ENCODE peak calls at places on chromosomes 6 and 20, in eight cellular contexts. S, G, I, A, N, F, B and Z are unnamed samples.

GRCh38 chr6:232896-233640 is 59.2 kb upstream of the DUSP22 start:
- DNase-seq in S (no peak), G (no peak), I (no peak), A (no peak), N (no peak), F (no peak), B (no peak), Z (peak; percentile 72)

GRCh38 chr20:32439132-32439829 is 81.2 kb downstream of the ASXL1 start:
- DNase-seq in S (peak; percentile 69), G (peak; percentile 91), I (no peak), A (no peak), N (no peak), F (no peak), B (peak; percentile 92), Z (no peak)

GRCh38 chr20:43726811-43727338 is at the start of gene GTSF1L:
- DNase-seq in S (no peak), G (peak; percentile 61), I (no peak), A (no peak), N (no peak), F (no peak), B (peak; percentile 89), Z (no peak)

GRCh38 chr20:59207742-59208357 is 44.2 kb downstream of the ZNF831 start:
- DNase-seq in S (peak; percentile 37), G (peak; percentile 16), I (peak; percentile 86), A (no peak), N (peak; percentile 75), F (peak; percentile 77), B (no peak), Z (no peak)

GRCh38 chr6:125918681-125919566 is 37.6 kb upstream of the HINT3 start:
- DNase-seq in S (peak; percentile 89), G (peak; percentile 89), I (no peak), A (peak; percentile 9), N (no peak), F (peak; percentile 25), B (peak; percentile 90), Z (no peak)

GRCh38 chr20:51386586-51386985 is 155.9 kb downstream of the NFATC2 start:
- DNase-seq in S (no peak), G (no peak), I (no peak), A (no peak), N (no peak), F (no peak), B (no peak), Z (no peak)

GRCh38 chr6:106473807-106474206 is 113.3 kb downstream of the CRYBG1 start:
- DNase-seq in S (no peak), G (peak; percentile 90), I (no peak), A (no peak), N (no peak), F (no peak), B (peak; percentile 80), Z (no peak)

GRCh38 chr6:142088858-142089216 is 43.9 kb upstream of the GJE1 start:
- DNase-seq in S (peak; percentile 66), G (peak; percentile 47), I (peak; percentile 84), A (no peak), N (no peak), F (no peak), B (peak; percentile 58), Z (no peak)

GRCh38 chr20:58579069-58579818 is 64.0 kb upstream of the APCDD1L start:
- DNase-seq in S (no peak), G (no peak), I (peak; percentile 3), A (no peak), N (no peak), F (no peak), B (no peak), Z (no peak)

GRCh38 chr6:15823838-15824414 is 161.1 kb upstream of the DTNBP1 start:
- DNase-seq in S (no peak), G (no peak), I (no peak), A (no peak), N (no peak), F (no peak), B (no peak), Z (no peak)

GRCh38 chr6:167824591-167825041 is 2.1 kb upstream of the AFDN start:
- DNase-seq in S (peak; percentile 64), G (peak; percentile 51), I (no peak), A (no peak), N (no peak), F (no peak), B (peak; percentile 25), Z (no peak)

GRCh38 chr6:121731381-121731780 is 295.9 kb downstream of the GJA1 start:
- DNase-seq in S (no peak), G (no peak), I (no peak), A (no peak), N (no peak), F (no peak), B (no peak), Z (no peak)

GRCh38 chr20:64092258-64093012 is 8.2 kb upstream of the LKAAEAR1 start:
- DNase-seq in S (no peak), G (no peak), I (no peak), A (no peak), N (no peak), F (no peak), B (no peak), Z (no peak)

GRCh38 chr6:135938588-135939215 is 87.2 kb downstream of the PDE7B start:
- DNase-seq in S (peak; percentile 10), G (peak; percentile 96), I (no peak), A (no peak), N (no peak), F (no peak), B (peak; percentile 43), Z (no peak)